ENCODE peak calls at places on chromosomes 7 and 10, in ten cellular contexts. A is IMR-90; U is WTC11; C is ascending aorta; O is endodermal cell; X is GM20000; L is brain microvascular endothelial cell; H is CD4-positive, alpha-beta T cell; P is Panc1; Y is GM13976. V is an unnamed sample.

GRCh38 chr7:40507166-40507565 is 372.4 kb downstream of the SUGCT start:
- DNase-seq in A (no peak), U (no peak), C (no peak), O (no peak), X (peak), L (no peak), H (no peak), P (no peak), Y (peak), V (no peak)

GRCh38 chr7:158802535-158803199 is 26.6 kb downstream of the ESYT2 start:
- DNase-seq in A (peak), U (no peak), C (no peak), O (no peak), X (no peak), L (no peak), H (no peak), P (no peak), Y (no peak), V (no peak)

GRCh38 chr10:75679546-75679945 is 248.1 kb downstream of the LRMDA start:
- DNase-seq in A (no peak), U (no peak), C (no peak), O (no peak), X (no peak), L (no peak), H (no peak), P (no peak), Y (no peak), V (no peak)

GRCh38 chr7:133543657-133544056 is 290.8 kb downstream of the EXOC4 start:
- DNase-seq in A (no peak), U (no peak), C (no peak), O (no peak), X (no peak), L (no peak), H (no peak), P (no peak), Y (no peak), V (no peak)

GRCh38 chr10:93071177-93071472 is 2.6 kb upstream of the CYP26A1 start:
- DNase-seq in A (no peak), U (no peak), C (no peak), O (no peak), X (no peak), L (no peak), H (no peak), P (no peak), Y (no peak), V (no peak)

GRCh38 chr10:93280121-93280698 is 201.9 kb downstream of the MYOF start:
- DNase-seq in A (no peak), U (peak), C (no peak), O (no peak), X (no peak), L (no peak), H (no peak), P (no peak), Y (no peak), V (no peak)

GRCh38 chr7:112079671-112080070 is 126.5 kb downstream of the DOCK4 start:
- DNase-seq in A (peak), U (no peak), C (no peak), O (no peak), X (no peak), L (peak), H (no peak), P (no peak), Y (no peak), V (no peak)

GRCh38 chr10:66925896-66926719 is at the start of gene LRRTM3:
- DNase-seq in A (peak), U (peak), C (no peak), O (peak), X (peak), L (peak), H (no peak), P (peak), Y (peak), V (no peak)

DNA sequence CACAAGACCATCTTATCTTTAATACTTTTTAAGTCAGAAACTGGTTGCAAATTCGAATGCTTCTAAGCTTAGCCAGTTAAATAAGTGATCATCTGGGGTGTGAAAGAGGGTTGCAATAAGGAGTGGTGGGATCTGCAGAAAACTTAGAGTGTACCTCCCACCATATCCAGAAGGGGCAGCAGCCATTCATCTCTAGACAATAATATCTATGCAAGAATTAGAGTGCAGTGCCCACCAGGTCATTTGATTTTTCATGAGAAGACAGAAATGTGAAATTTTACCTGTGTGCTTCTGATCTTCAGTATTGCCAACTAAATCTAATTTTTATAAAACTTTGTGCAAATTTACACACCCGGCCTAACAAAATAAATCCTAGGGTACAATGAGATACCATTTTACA is 127.2 kb upstream of the SP4 start:
- DNase-seq in A (no peak), U (no peak), C (no peak), O (no peak), X (no peak), L (no peak), H (no peak), P (no peak), Y (no peak), V (no peak)
- TF ChIP-seq CTCF in A (no peak), U (no peak), C (no peak), O (peak), X (no peak), L (peak), H (no peak), P (peak), Y (no peak), V (peak)

DNA sequence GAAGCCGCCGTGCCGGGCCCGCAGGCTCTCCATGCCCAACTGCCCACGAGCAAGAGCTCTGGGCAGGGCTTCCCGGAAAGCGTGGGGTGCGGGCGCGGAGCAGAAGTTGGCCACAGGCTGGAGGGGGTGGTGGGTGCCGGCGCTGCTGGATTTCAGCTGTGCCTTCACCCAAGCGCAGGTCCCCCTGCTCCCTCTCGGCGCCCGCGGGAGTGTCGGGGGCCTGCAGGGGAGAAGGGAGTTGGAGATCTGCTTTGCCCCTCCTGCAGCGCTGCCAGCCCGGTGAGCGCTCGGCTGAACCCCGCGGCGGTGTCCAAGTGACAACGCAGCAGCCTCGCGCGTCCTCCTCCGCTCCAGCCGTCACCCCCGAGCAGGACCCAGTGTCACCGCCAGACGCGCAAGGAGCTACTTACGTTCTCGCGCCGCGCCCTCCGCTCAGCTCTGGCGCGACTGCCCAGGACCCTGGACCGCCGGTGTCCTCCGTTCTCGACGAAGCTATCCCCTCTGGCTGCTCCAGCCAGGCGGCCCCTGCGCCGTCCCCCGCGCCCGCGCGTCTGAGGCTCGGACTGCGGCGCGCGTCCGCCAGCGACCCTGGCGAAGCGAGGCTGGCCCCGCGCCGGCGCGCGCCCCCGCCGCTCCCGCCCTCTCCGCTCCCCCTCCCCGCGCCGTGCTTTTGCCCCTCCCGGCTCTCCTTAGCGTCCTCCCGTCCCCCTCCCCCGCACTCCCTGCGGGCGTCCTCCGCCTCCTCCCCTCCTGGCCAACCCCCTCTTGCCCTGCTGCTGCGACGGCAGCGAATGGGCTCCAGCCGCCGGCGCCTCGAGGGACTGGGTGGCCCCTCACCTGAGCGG is at the start of gene NRCAM:
- DNase-seq in A (no peak), U (peak), C (no peak), O (peak), X (peak), L (no peak), H (no peak), P (no peak), Y (peak), V (no peak)
- TF ChIP-seq CTCF in A (no peak), U (no peak), C (no peak), O (no peak), X (no peak), L (no peak), H (no peak), P (no peak), Y (no peak), V (no peak)

GRCh38 chr7:105760549-105761447 is 115.6 kb downstream of the ATXN7L1 start:
- DNase-seq in A (peak), U (no peak), C (no peak), O (no peak), X (no peak), L (no peak), H (peak), P (no peak), Y (no peak), V (peak)
- TF ChIP-seq CTCF in A (no peak), U (no peak), C (no peak), O (no peak), X (no peak), L (no peak), H (no peak), P (peak), Y (no peak), V (peak)

GRCh38 chr7:48035301-48035966 is at the start of gene C7orf57:
- DNase-seq in A (peak), U (peak), C (peak), O (peak), X (peak), L (peak), H (peak), P (peak), Y (peak), V (peak)
- TF ChIP-seq CTCF in A (peak), U (no peak), C (peak), O (peak), X (peak), L (no peak), H (peak), P (peak), Y (peak), V (no peak)

GRCh38 chr10:43197834-43198681 is 59.8 kb downstream of the CSGALNACT2 start:
- DNase-seq in A (no peak), U (peak), C (no peak), O (peak), X (peak), L (peak), H (no peak), P (no peak), Y (peak), V (no peak)
- TF ChIP-seq CTCF in A (peak), U (peak), C (no peak), O (peak), X (peak), L (peak), H (no peak), P (peak), Y (no peak), V (no peak)

V was measured in natural killer cell.